ENCODE peak calls at places on chromosome X, in seven cellular contexts. One of them, this sample, is unnamed.

GRCh38 chrX:13836575-13836974 is 19.7 kb upstream of the GPM6B start:
- DNase-seq in GM10248: no peak
- DNase-seq in T-helper 2 cell: no peak
- DNase-seq in stimulated activated CD8-positive, alpha-beta memory T cell treated with anti-CD3 and anti-CD28 coated beads, Interleukin-4, amount 100 ng/mL, for 48 hours: no peak
- DNase-seq in right cardiac atrium: no peak
- DNase-seq in GM13976: no peak
- DNase-seq in HT-29: no peak
- DNase-seq in this sample: no peak

GRCh38 chrX:150361777-150362351 is 1.3 kb upstream of the MAMLD1 start:
- DNase-seq in stimulated activated CD8-positive, alpha-beta memory T cell treated with anti-CD3 and anti-CD28 coated beads, Interleukin-4, amount 100 ng/mL, for 48 hours: peak
- DNase-seq in HT-29: no peak
- DNase-seq in GM13976: peak
- DNase-seq in GM10248: no peak
- DNase-seq in T-helper 2 cell: no peak
- DNase-seq in right cardiac atrium: no peak
- DNase-seq in this sample: no peak

GRCh38 chrX:5236096-5236495 is 992.6 kb downstream of the NLGN4X start:
- DNase-seq in GM10248: no peak
- DNase-seq in T-helper 2 cell: no peak
- DNase-seq in GM13976: no peak
- DNase-seq in HT-29: peak
- DNase-seq in right cardiac atrium: no peak
- DNase-seq in stimulated activated CD8-positive, alpha-beta memory T cell treated with anti-CD3 and anti-CD28 coated beads, Interleukin-4, amount 100 ng/mL, for 48 hours: no peak
- DNase-seq in this sample: no peak

GRCh38 chrX:11117751-11118150 is 6.6 kb downstream of the HCCS start:
- DNase-seq in T-helper 2 cell: no peak
- DNase-seq in stimulated activated CD8-positive, alpha-beta memory T cell treated with anti-CD3 and anti-CD28 coated beads, Interleukin-4, amount 100 ng/mL, for 48 hours: no peak
- DNase-seq in right cardiac atrium: no peak
- DNase-seq in GM10248: no peak
- DNase-seq in GM13976: no peak
- DNase-seq in HT-29: no peak
- DNase-seq in this sample: no peak

GRCh38 chrX:68648960-68649359 is 1.5 kb downstream of the STARD8 start:
- DNase-seq in GM10248: no peak
- DNase-seq in HT-29: no peak
- DNase-seq in T-helper 2 cell: no peak
- DNase-seq in right cardiac atrium: no peak
- DNase-seq in GM13976: no peak
- DNase-seq in stimulated activated CD8-positive, alpha-beta memory T cell treated with anti-CD3 and anti-CD28 coated beads, Interleukin-4, amount 100 ng/mL, for 48 hours: no peak
- DNase-seq in this sample: no peak

GRCh38 chrX:1450381-1451161 is 2.1 kb downstream of the ASMTL start:
- DNase-seq in GM13976: no peak
- DNase-seq in right cardiac atrium: no peak
- DNase-seq in HT-29: no peak
- DNase-seq in T-helper 2 cell: no peak
- DNase-seq in GM10248: no peak
- DNase-seq in stimulated activated CD8-positive, alpha-beta memory T cell treated with anti-CD3 and anti-CD28 coated beads, Interleukin-4, amount 100 ng/mL, for 48 hours: peak
- DNase-seq in this sample: no peak

GRCh38 chrX:123860506-123860840 is 620 bp downstream of the XIAP start:
- DNase-seq in GM10248: peak
- DNase-seq in T-helper 2 cell: no peak
- DNase-seq in GM13976: no peak
- DNase-seq in right cardiac atrium: no peak
- DNase-seq in stimulated activated CD8-positive, alpha-beta memory T cell treated with anti-CD3 and anti-CD28 coated beads, Interleukin-4, amount 100 ng/mL, for 48 hours: no peak
- DNase-seq in HT-29: peak
- DNase-seq in this sample: no peak

GRCh38 chrX:23779025-23779424 is 3.9 kb upstream of the SAT1 start:
- DNase-seq in GM13976: no peak
- DNase-seq in T-helper 2 cell: no peak
- DNase-seq in GM10248: no peak
- DNase-seq in stimulated activated CD8-positive, alpha-beta memory T cell treated with anti-CD3 and anti-CD28 coated beads, Interleukin-4, amount 100 ng/mL, for 48 hours: no peak
- DNase-seq in HT-29: no peak
- DNase-seq in right cardiac atrium: no peak
- DNase-seq in this sample: no peak

GRCh38 chrX:25043192-25043591 is 27.4 kb upstream of the ARX start:
- DNase-seq in GM10248: no peak
- DNase-seq in HT-29: no peak
- DNase-seq in right cardiac atrium: no peak
- DNase-seq in stimulated activated CD8-positive, alpha-beta memory T cell treated with anti-CD3 and anti-CD28 coated beads, Interleukin-4, amount 100 ng/mL, for 48 hours: no peak
- DNase-seq in GM13976: no peak
- DNase-seq in T-helper 2 cell: no peak
- DNase-seq in this sample: no peak

GRCh38 chrX:48086119-48086518 is 14.7 kb upstream of the ZNF630 start:
- DNase-seq in T-helper 2 cell: no peak
- DNase-seq in GM13976: no peak
- DNase-seq in GM10248: no peak
- DNase-seq in HT-29: peak
- DNase-seq in right cardiac atrium: no peak
- DNase-seq in stimulated activated CD8-positive, alpha-beta memory T cell treated with anti-CD3 and anti-CD28 coated beads, Interleukin-4, amount 100 ng/mL, for 48 hours: no peak
- DNase-seq in this sample: no peak

GRCh38 chrX:109848451-109849050 is 115.5 kb upstream of the ACSL4 start:
- DNase-seq in HT-29: no peak
- DNase-seq in GM13976: no peak
- DNase-seq in T-helper 2 cell: no peak
- DNase-seq in GM10248: no peak
- DNase-seq in right cardiac atrium: no peak
- DNase-seq in stimulated activated CD8-positive, alpha-beta memory T cell treated with anti-CD3 and anti-CD28 coated beads, Interleukin-4, amount 100 ng/mL, for 48 hours: no peak
- DNase-seq in this sample: peak

GRCh38 chrX:47264507-47265173 is 31.8 kb downstream of the USP11 start:
- DNase-seq in HT-29: no peak
- DNase-seq in stimulated activated CD8-positive, alpha-beta memory T cell treated with anti-CD3 and anti-CD28 coated beads, Interleukin-4, amount 100 ng/mL, for 48 hours: no peak
- DNase-seq in GM13976: no peak
- DNase-seq in GM10248: no peak
- DNase-seq in right cardiac atrium: no peak
- DNase-seq in T-helper 2 cell: no peak
- DNase-seq in this sample: no peak

GRCh38 chrX:68942141-68942540 is 113.3 kb downstream of the EFNB1 start:
- DNase-seq in HT-29: peak
- DNase-seq in right cardiac atrium: no peak
- DNase-seq in T-helper 2 cell: no peak
- DNase-seq in stimulated activated CD8-positive, alpha-beta memory T cell treated with anti-CD3 and anti-CD28 coated beads, Interleukin-4, amount 100 ng/mL, for 48 hours: no peak
- DNase-seq in GM10248: no peak
- DNase-seq in GM13976: peak
- DNase-seq in this sample: no peak

GRCh38 chrX:9519546-9520210 is 54.8 kb downstream of the TBL1X start:
- DNase-seq in GM10248: no peak
- DNase-seq in stimulated activated CD8-positive, alpha-beta memory T cell treated with anti-CD3 and anti-CD28 coated beads, Interleukin-4, amount 100 ng/mL, for 48 hours: no peak
- DNase-seq in T-helper 2 cell: no peak
- DNase-seq in right cardiac atrium: no peak
- DNase-seq in GM13976: no peak
- DNase-seq in HT-29: no peak
- DNase-seq in this sample: no peak

GRCh38 chrX:141341743-141342142 is 99.4 kb upstream of the SPANXC start:
- DNase-seq in HT-29: no peak
- DNase-seq in right cardiac atrium: no peak
- DNase-seq in stimulated activated CD8-positive, alpha-beta memory T cell treated with anti-CD3 and anti-CD28 coated beads, Interleukin-4, amount 100 ng/mL, for 48 hours: no peak
- DNase-seq in T-helper 2 cell: no peak
- DNase-seq in GM10248: no peak
- DNase-seq in GM13976: no peak
- DNase-seq in this sample: no peak

GRCh38 chrX:12741416-12741815 is 49.8 kb upstream of the PRPS2 start:
- DNase-seq in right cardiac atrium: no peak
- DNase-seq in GM13976: no peak
- DNase-seq in GM10248: no peak
- DNase-seq in stimulated activated CD8-positive, alpha-beta memory T cell treated with anti-CD3 and anti-CD28 coated beads, Interleukin-4, amount 100 ng/mL, for 48 hours: no peak
- DNase-seq in HT-29: peak
- DNase-seq in T-helper 2 cell: no peak
- DNase-seq in this sample: no peak

GRCh38 chrX:154412468-154412867 is 1.1 kb downstream of the TAFAZZIN start:
- DNase-seq in GM13976: no peak
- DNase-seq in GM10248: no peak
- DNase-seq in T-helper 2 cell: no peak
- DNase-seq in stimulated activated CD8-positive, alpha-beta memory T cell treated with anti-CD3 and anti-CD28 coated beads, Interleukin-4, amount 100 ng/mL, for 48 hours: peak
- DNase-seq in HT-29: no peak
- DNase-seq in right cardiac atrium: peak
- DNase-seq in this sample: no peak

GRCh38 chrX:69362889-69363288 is 141.2 kb upstream of the NALF2 start:
- DNase-seq in GM10248: peak
- DNase-seq in stimulated activated CD8-positive, alpha-beta memory T cell treated with anti-CD3 and anti-CD28 coated beads, Interleukin-4, amount 100 ng/mL, for 48 hours: no peak
- DNase-seq in right cardiac atrium: peak
- DNase-seq in T-helper 2 cell: no peak
- DNase-seq in GM13976: no peak
- DNase-seq in HT-29: no peak
- DNase-seq in this sample: peak

GRCh38 chrX:108139303-108139702 is 47.7 kb downstream of the ATG4A start:
- DNase-seq in T-helper 2 cell: no peak
- DNase-seq in GM13976: no peak
- DNase-seq in right cardiac atrium: no peak
- DNase-seq in GM10248: no peak
- DNase-seq in stimulated activated CD8-positive, alpha-beta memory T cell treated with anti-CD3 and anti-CD28 coated beads, Interleukin-4, amount 100 ng/mL, for 48 hours: no peak
- DNase-seq in HT-29: no peak
- DNase-seq in this sample: no peak

GRCh38 chrX:37834937-37835336 is 12.4 kb downstream of the DYNLT3 start:
- DNase-seq in HT-29: no peak
- DNase-seq in GM13976: no peak
- DNase-seq in GM10248: no peak
- DNase-seq in T-helper 2 cell: no peak
- DNase-seq in right cardiac atrium: no peak
- DNase-seq in stimulated activated CD8-positive, alpha-beta memory T cell treated with anti-CD3 and anti-CD28 coated beads, Interleukin-4, amount 100 ng/mL, for 48 hours: no peak
- DNase-seq in this sample: no peak

GRCh38 chrX:133726642-133727041 is 258.8 kb downstream of the GPC3 start:
- DNase-seq in T-helper 2 cell: no peak
- DNase-seq in stimulated activated CD8-positive, alpha-beta memory T cell treated with anti-CD3 and anti-CD28 coated beads, Interleukin-4, amount 100 ng/mL, for 48 hours: no peak
- DNase-seq in HT-29: peak
- DNase-seq in GM10248: no peak
- DNase-seq in GM13976: no peak
- DNase-seq in right cardiac atrium: no peak
- DNase-seq in this sample: no peak

GRCh38 chrX:129606918-129607317 is 47.8 kb downstream of the APLN start:
- DNase-seq in GM10248: peak
- DNase-seq in HT-29: peak
- DNase-seq in T-helper 2 cell: peak
- DNase-seq in right cardiac atrium: peak
- DNase-seq in GM13976: peak
- DNase-seq in stimulated activated CD8-positive, alpha-beta memory T cell treated with anti-CD3 and anti-CD28 coated beads, Interleukin-4, amount 100 ng/mL, for 48 hours: peak
- DNase-seq in this sample: no peak

GRCh38 chrX:22300130-22300529 is 27.4 kb downstream of the CBLL2 start:
- DNase-seq in GM10248: no peak
- DNase-seq in T-helper 2 cell: no peak
- DNase-seq in HT-29: no peak
- DNase-seq in GM13976: no peak
- DNase-seq in stimulated activated CD8-positive, alpha-beta memory T cell treated with anti-CD3 and anti-CD28 coated beads, Interleukin-4, amount 100 ng/mL, for 48 hours: no peak
- DNase-seq in right cardiac atrium: no peak
- DNase-seq in this sample: peak

GRCh38 chrX:119189586-119189985 is 46.5 kb upstream of the PGRMC1 start:
- DNase-seq in right cardiac atrium: peak
- DNase-seq in GM10248: no peak
- DNase-seq in GM13976: no peak
- DNase-seq in HT-29: no peak
- DNase-seq in T-helper 2 cell: no peak
- DNase-seq in stimulated activated CD8-positive, alpha-beta memory T cell treated with anti-CD3 and anti-CD28 coated beads, Interleukin-4, amount 100 ng/mL, for 48 hours: no peak
- DNase-seq in this sample: no peak

GRCh38 chrX:10103023-10103422 is 53.8 kb upstream of the CLCN4 start:
- DNase-seq in T-helper 2 cell: no peak
- DNase-seq in stimulated activated CD8-positive, alpha-beta memory T cell treated with anti-CD3 and anti-CD28 coated beads, Interleukin-4, amount 100 ng/mL, for 48 hours: no peak
- DNase-seq in GM13976: no peak
- DNase-seq in GM10248: no peak
- DNase-seq in HT-29: no peak
- DNase-seq in right cardiac atrium: no peak
- DNase-seq in this sample: no peak

This sample was measured in GM06990.